ENCODE peak calls at places on chromosome 4, in five cellular contexts. One of them, this sample, is unnamed.

GRCh38 chr4:182289809-182290208 is 46.6 kb downstream of the TENM3 start:
- DNase-seq in right lobe of liver: no peak
- DNase-seq in adrenal gland: no peak
- DNase-seq in ovary: no peak
- DNase-seq in body of pancreas: no peak
- DNase-seq in this sample: no peak

GRCh38 chr4:148068065-148068911 is 336.4 kb downstream of the ARHGAP10 start:
- DNase-seq in ovary: no peak
- DNase-seq in adrenal gland: no peak
- DNase-seq in right lobe of liver: no peak
- DNase-seq in body of pancreas: no peak
- DNase-seq in this sample: no peak

GRCh38 chr4:112005027-112005426 is 140.2 kb upstream of the FAM241A start:
- DNase-seq in ovary: no peak
- DNase-seq in adrenal gland: no peak
- DNase-seq in body of pancreas: no peak
- DNase-seq in right lobe of liver: no peak
- DNase-seq in this sample: no peak

GRCh38 chr4:110681381-110681780 is 58.5 kb upstream of the PITX2 start:
- DNase-seq in body of pancreas: no peak
- DNase-seq in right lobe of liver: no peak
- DNase-seq in ovary: no peak
- DNase-seq in adrenal gland: no peak
- DNase-seq in this sample: no peak

GRCh38 chr4:38983756-38984647 is 48.2 kb downstream of the TMEM156 start:
- DNase-seq in adrenal gland: no peak
- DNase-seq in right lobe of liver: no peak
- DNase-seq in ovary: no peak
- DNase-seq in body of pancreas: no peak
- DNase-seq in this sample: no peak

GRCh38 chr4:110197421-110198398 is 705 bp downstream of the ELOVL6 start:
- DNase-seq in body of pancreas: peak
- DNase-seq in adrenal gland: peak
- DNase-seq in right lobe of liver: peak
- DNase-seq in ovary: peak
- DNase-seq in this sample: peak

GRCh38 chr4:77695769-77696168 is 90.1 kb downstream of the CXCL13 start:
- DNase-seq in right lobe of liver: no peak
- DNase-seq in adrenal gland: no peak
- DNase-seq in body of pancreas: no peak
- DNase-seq in ovary: no peak
- DNase-seq in this sample: no peak

GRCh38 chr4:112735474-112735951 is 98.6 kb downstream of the LARP7 start:
- DNase-seq in ovary: no peak
- DNase-seq in adrenal gland: no peak
- DNase-seq in body of pancreas: no peak
- DNase-seq in right lobe of liver: no peak
- DNase-seq in this sample: no peak

GRCh38 chr4:27154706-27155105 is 294.1 kb downstream of the STIM2 start:
- DNase-seq in adrenal gland: no peak
- DNase-seq in body of pancreas: no peak
- DNase-seq in right lobe of liver: no peak
- DNase-seq in ovary: no peak
- DNase-seq in this sample: no peak

GRCh38 chr4:108887034-108887433 is 124.2 kb upstream of the ETNPPL start:
- DNase-seq in ovary: no peak
- DNase-seq in adrenal gland: no peak
- DNase-seq in right lobe of liver: no peak
- DNase-seq in body of pancreas: no peak
- DNase-seq in this sample: no peak

GRCh38 chr4:135243960-135244561 is 1042.5 kb upstream of the PABPC4L start:
- DNase-seq in adrenal gland: no peak
- DNase-seq in right lobe of liver: no peak
- DNase-seq in body of pancreas: no peak
- DNase-seq in ovary: no peak
- DNase-seq in this sample: no peak

GRCh38 chr4:65393078-65393477 is 277.2 kb downstream of the EPHA5 start:
- DNase-seq in right lobe of liver: no peak
- DNase-seq in body of pancreas: no peak
- DNase-seq in ovary: no peak
- DNase-seq in adrenal gland: no peak
- DNase-seq in this sample: no peak

GRCh38 chr4:17702666-17703065 is 78.8 kb downstream of the FAM184B start:
- DNase-seq in body of pancreas: no peak
- DNase-seq in ovary: no peak
- DNase-seq in right lobe of liver: no peak
- DNase-seq in adrenal gland: no peak
- DNase-seq in this sample: no peak

GRCh38 chr4:170003071-170004070 is 22.8 kb downstream of the MFAP3L start:
- DNase-seq in adrenal gland: no peak
- DNase-seq in ovary: no peak
- DNase-seq in body of pancreas: no peak
- DNase-seq in right lobe of liver: no peak
- DNase-seq in this sample: peak

GRCh38 chr4:2266181-2266580 is 4.3 kb upstream of the MXD4 start:
- DNase-seq in adrenal gland: peak
- DNase-seq in ovary: peak
- DNase-seq in right lobe of liver: peak
- DNase-seq in body of pancreas: peak
- DNase-seq in this sample: peak

GRCh38 chr4:83082777-83083176 is 31.8 kb downstream of the PLAC8 start:
- DNase-seq in body of pancreas: no peak
- DNase-seq in right lobe of liver: no peak
- DNase-seq in ovary: no peak
- DNase-seq in adrenal gland: no peak
- DNase-seq in this sample: no peak

GRCh38 chr4:40953253-40954118 is 203.7 kb downstream of the NSUN7 start:
- DNase-seq in adrenal gland: no peak
- DNase-seq in right lobe of liver: no peak
- DNase-seq in body of pancreas: no peak
- DNase-seq in ovary: no peak
- DNase-seq in this sample: no peak

GRCh38 chr4:151409470-151410313 is 716 bp downstream of the FHIP1A start:
- DNase-seq in right lobe of liver: peak
- DNase-seq in ovary: peak
- DNase-seq in adrenal gland: peak
- DNase-seq in body of pancreas: peak
- DNase-seq in this sample: no peak

GRCh38 chr4:151408380-151408629 is 671 bp upstream of the FHIP1A start:
- DNase-seq in adrenal gland: no peak
- DNase-seq in right lobe of liver: no peak
- DNase-seq in body of pancreas: no peak
- DNase-seq in ovary: no peak
- DNase-seq in this sample: no peak

GRCh38 chr4:151407018-151407417 is 2.0 kb upstream of the FHIP1A start:
- DNase-seq in body of pancreas: no peak
- DNase-seq in right lobe of liver: no peak
- DNase-seq in adrenal gland: no peak
- DNase-seq in ovary: no peak
- DNase-seq in this sample: no peak

GRCh38 chr4:151407466-151408379 is 1.3 kb upstream of the FHIP1A start:
- DNase-seq in ovary: peak
- DNase-seq in body of pancreas: peak
- DNase-seq in adrenal gland: peak
- DNase-seq in right lobe of liver: peak
- DNase-seq in this sample: no peak

DNA sequence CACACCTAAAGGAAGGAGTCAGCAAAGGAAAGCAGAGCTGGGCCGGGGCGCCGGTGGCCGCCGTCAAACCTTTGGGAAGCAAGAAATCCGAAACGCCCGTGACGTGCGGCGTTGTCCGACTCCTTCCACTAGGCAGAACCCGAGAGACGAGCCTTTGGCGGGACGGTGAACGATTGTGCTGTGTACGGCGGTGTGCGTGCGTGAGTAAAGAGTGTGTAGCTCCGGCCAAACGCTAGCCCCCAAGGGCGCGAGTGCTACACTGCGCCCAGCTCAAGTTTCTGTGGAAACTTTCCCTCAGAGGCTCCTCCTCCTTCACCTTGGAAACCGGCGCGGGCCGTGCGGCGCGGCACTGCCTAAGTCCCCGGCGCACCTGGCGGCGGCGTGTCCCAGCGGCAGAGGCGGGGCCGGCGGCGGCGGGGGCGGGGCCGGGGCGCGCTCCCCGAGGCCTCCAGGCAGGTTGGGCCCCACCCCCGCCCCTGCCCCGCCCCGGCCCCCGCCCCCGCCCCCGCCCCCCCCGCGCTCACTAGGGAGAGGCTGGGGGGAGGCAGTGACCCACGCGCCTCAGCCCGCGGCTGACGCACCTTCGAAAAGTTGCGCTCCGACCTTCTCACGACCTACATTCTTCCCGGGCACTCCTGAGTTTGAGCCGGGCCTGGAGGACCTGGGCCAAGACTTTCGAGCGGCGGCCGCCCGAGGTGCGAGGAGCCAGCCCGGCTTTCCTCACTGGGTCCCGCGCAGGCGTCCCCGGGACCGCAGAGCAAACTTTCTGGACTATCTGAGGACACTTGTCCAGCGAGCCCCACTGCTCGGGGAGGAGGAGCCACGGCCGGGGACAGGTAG is at the start of gene FHIP1A:
- DNase-seq in body of pancreas: peak
- DNase-seq in adrenal gland: peak
- DNase-seq in ovary: peak
- DNase-seq in right lobe of liver: peak
- DNase-seq in this sample: peak
- TF ChIP-seq POLR2A in body of pancreas: peak
- TF ChIP-seq POLR2A in adrenal gland: peak
- TF ChIP-seq POLR2A in ovary: peak
- TF ChIP-seq POLR2A in right lobe of liver: peak
- TF ChIP-seq POLR2A in this sample: no peak

GRCh38 chr4:184282895-184283654 is 65.4 kb upstream of the ENPP6 start:
- DNase-seq in body of pancreas: no peak
- DNase-seq in right lobe of liver: no peak
- DNase-seq in ovary: no peak
- DNase-seq in adrenal gland: no peak
- DNase-seq in this sample: no peak
- TF ChIP-seq POLR2A in body of pancreas: no peak
- TF ChIP-seq POLR2A in right lobe of liver: no peak
- TF ChIP-seq POLR2A in ovary: no peak
- TF ChIP-seq POLR2A in adrenal gland: no peak
- TF ChIP-seq POLR2A in this sample: no peak

GRCh38 chr4:76215120-76215519 is 1.5 kb upstream of the SCARB2 start:
- DNase-seq in body of pancreas: no peak
- DNase-seq in ovary: no peak
- DNase-seq in right lobe of liver: no peak
- DNase-seq in adrenal gland: no peak
- DNase-seq in this sample: peak

GRCh38 chr4:76214269-76214628 is 625 bp upstream of the SCARB2 start:
- DNase-seq in right lobe of liver: no peak
- DNase-seq in ovary: no peak
- DNase-seq in adrenal gland: no peak
- DNase-seq in body of pancreas: no peak
- DNase-seq in this sample: no peak

GRCh38 chr4:76212851-76213414 is 691 bp downstream of the SCARB2 start:
- DNase-seq in body of pancreas: no peak
- DNase-seq in adrenal gland: no peak
- DNase-seq in right lobe of liver: no peak
- DNase-seq in ovary: no peak
- DNase-seq in this sample: peak

GRCh38 chr4:76212301-76212700 is 1.3 kb downstream of the SCARB2 start:
- DNase-seq in right lobe of liver: no peak
- DNase-seq in ovary: no peak
- DNase-seq in body of pancreas: no peak
- DNase-seq in adrenal gland: no peak
- DNase-seq in this sample: no peak

GRCh38 chr4:76213415-76214268 is at the start of gene SCARB2:
- DNase-seq in body of pancreas: peak
- DNase-seq in right lobe of liver: peak
- DNase-seq in adrenal gland: peak
- DNase-seq in ovary: peak
- DNase-seq in this sample: peak
- TF ChIP-seq POLR2A in body of pancreas: peak
- TF ChIP-seq POLR2A in right lobe of liver: peak
- TF ChIP-seq POLR2A in adrenal gland: peak
- TF ChIP-seq POLR2A in ovary: peak
- TF ChIP-seq POLR2A in this sample: peak

GRCh38 chr4:3464911-3465697 is 2.0 kb downstream of the DOK7 start:
- DNase-seq in adrenal gland: no peak
- DNase-seq in body of pancreas: no peak
- DNase-seq in right lobe of liver: no peak
- DNase-seq in ovary: no peak
- DNase-seq in this sample: no peak
- TF ChIP-seq POLR2A in adrenal gland: no peak
- TF ChIP-seq POLR2A in body of pancreas: no peak
- TF ChIP-seq POLR2A in right lobe of liver: no peak
- TF ChIP-seq POLR2A in ovary: no peak
- TF ChIP-seq POLR2A in this sample: no peak

DNA sequence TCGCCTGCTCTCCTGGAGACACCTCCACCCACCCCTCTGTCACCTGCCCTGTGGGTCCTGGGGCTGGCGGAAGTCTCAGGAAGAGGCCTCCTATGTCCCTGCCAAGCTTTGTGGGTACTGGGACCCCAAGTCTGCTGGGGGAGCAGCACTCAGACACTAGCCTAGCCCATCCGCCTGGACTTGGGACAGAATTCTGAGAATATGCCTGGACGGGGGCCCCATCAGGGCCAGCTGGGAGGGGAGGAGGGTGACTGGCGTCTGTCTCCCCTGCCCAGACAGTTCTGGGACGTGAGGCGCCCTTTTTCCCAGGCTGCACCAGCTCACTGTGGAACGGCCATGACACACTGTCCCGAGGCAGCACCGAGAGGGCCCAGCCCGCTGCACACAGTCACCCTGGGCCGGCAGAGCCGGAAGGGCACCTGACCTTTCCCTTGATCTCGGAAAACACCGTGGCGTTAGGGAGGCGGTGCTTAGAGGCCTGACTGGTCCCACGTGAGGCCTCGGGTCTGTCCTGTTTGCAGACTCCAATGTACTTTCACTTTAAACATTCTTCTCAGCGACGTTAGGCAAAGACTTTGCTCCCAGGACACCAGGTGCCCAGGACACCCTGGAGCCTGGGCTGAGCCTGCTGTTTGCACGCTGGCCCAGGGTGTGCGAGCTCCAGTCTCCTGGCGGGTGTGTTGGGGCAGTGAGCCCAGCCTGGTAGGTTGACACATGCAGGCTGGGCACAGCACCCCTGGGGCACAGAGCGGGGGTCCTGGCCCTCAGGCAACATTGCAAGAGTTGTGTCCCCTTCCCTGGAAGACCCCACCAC is 700 bp downstream of the SLC26A1 start:
- DNase-seq in ovary: no peak
- DNase-seq in body of pancreas: peak
- DNase-seq in adrenal gland: peak
- DNase-seq in right lobe of liver: peak
- DNase-seq in this sample: no peak
- TF ChIP-seq POLR2A in ovary: no peak
- TF ChIP-seq POLR2A in body of pancreas: peak
- TF ChIP-seq POLR2A in adrenal gland: peak
- TF ChIP-seq POLR2A in right lobe of liver: peak
- TF ChIP-seq POLR2A in this sample: no peak

This sample was measured in erythroblast.